ENCODE peak calls at places on chromosomes 7 and 10, in seven cellular contexts. A is mammary epithelial cell, H is psoas muscle, K is GM23248, U is adrenal gland, X is A549, F is spleen. T is an unnamed sample. For H3K4me1, the result is how much of the 10 kb centered on the place peaks cover.

GRCh38 chr7:151992375-151992774 is 33.1 kb upstream of the GALNT11 start:
- DNase-seq in A (peak), H (peak), K (peak), U (peak), X (peak), F (peak), T (peak)

GRCh38 chr10:930415-931325 is 835 bp downstream of the LARP4B start:
- DNase-seq in A (peak), H (peak), K (peak), U (peak), X (peak), F (peak), T (peak)

GRCh38 chr10:86389441-86390193 is 23.0 kb upstream of the GRID1 start:
- DNase-seq in A (no peak), H (peak), K (peak), U (peak), X (peak), F (no peak), T (no peak)

GRCh38 chr10:26815500-26815899 is 45.3 kb downstream of the ABI1 start:
- DNase-seq in A (no peak), H (no peak), K (no peak), U (no peak), X (no peak), F (no peak), T (no peak)

GRCh38 chr10:77586719-77587423 is 50.7 kb downstream of the KCNMA1 start:
- DNase-seq in A (peak), H (peak), K (peak), U (no peak), X (no peak), F (peak), T (no peak)

GRCh38 chr7:91945476-91945875 is 4.8 kb downstream of the AKAP9 start:
- DNase-seq in A (peak), H (no peak), K (peak), U (peak), X (peak), F (no peak), T (no peak)

GRCh38 chr7:95250591-95250990 is 73.7 kb downstream of the PON1 start:
- DNase-seq in A (no peak), H (no peak), K (no peak), U (no peak), X (no peak), F (no peak), T (no peak)

GRCh38 chr10:118272090-118272775 is 69.9 kb downstream of the FAM204A start:
- DNase-seq in A (no peak), H (no peak), K (peak), U (no peak), X (no peak), F (no peak), T (no peak)

GRCh38 chr10:77680811-77681210 is 43.2 kb upstream of the KCNMA1 start:
- DNase-seq in A (no peak), H (no peak), K (no peak), U (no peak), X (no peak), F (no peak), T (no peak)

GRCh38 chr7:143318661-143319060 is 2.8 kb downstream of the CLCN1 start:
- DNase-seq in A (peak), H (peak), K (peak), U (no peak), X (no peak), F (no peak), T (no peak)

GRCh38 chr7:69932034-69932628 is 333.9 kb downstream of the AUTS2 start:
- DNase-seq in A (no peak), H (no peak), K (peak), U (peak), X (peak), F (no peak), T (no peak)

GRCh38 chr10:84179059-84179710 is 5.6 kb downstream of the GPR15LG start:
- DNase-seq in A (peak), H (no peak), K (peak), U (peak), X (no peak), F (no peak), T (no peak)

DNA sequence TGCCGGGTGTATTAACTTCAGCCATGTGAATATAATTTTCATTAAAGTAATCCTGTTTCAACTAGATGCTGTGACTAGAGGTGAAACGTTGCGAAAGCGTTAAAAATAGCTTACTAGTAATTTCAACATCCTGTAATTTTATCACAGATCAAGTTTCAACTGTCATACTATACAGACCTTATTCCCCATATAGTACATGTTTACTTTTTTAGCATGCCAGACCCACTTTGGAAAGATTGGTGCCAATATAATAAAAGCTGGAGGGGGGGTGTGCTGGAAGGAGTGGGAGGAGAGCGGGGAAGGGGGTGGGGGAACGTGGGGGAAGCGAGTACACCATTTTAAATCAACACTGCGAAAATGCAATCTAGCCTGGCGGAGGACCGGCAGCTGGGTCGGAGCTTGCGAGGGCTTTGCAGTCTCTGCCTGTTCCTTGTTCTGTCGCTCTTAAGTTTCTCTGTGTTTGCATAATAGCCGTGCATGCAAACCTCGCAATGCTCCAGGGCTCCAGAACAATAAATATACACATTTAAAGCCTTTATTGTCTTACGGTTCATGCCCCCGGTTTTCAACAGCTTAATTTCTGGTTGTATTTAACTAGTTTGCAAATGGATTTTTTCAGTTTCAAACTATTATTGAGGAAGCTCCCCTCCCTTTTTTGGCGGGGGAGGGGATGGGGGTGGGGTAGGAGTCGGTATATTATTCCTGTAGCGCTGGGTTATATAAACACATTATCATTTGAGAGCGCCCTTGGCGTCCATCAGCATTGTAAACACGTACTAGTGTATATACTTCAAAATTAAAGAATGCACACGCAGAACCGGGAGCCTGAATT is 1.3 kb upstream of the ARID5B start:
- DNase-seq in A (peak), H (peak), K (peak), U (peak), X (peak), F (peak), T (peak)
- H3K4me1 ChIP-seq in A (under half), H (under half), K (under half), U (under half), X (under half), F (under half), T (under half)

DNA sequence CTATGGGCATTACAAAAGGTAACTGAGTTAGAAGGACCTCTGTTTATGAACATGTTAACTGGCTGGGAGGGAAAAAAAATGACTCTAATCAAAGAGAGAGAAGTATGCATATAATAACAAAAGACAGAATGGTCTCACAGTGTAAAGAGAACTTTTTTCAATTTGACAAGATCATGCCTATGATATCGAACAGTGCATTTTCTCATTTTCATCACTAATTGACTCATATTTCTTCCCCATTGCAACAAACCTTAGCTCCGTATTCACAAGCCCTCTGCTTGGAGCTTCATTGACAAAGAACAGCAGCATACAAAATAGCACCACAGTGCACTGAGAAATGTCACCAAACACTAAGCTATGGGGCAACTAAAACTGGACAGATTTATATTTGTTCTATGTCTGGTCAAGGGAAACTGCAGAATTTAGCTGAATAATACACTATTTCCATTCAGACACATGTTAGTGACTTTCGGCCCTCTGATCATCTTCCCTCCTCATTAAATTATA is 45.5 kb downstream of the SMURF1 start:
- DNase-seq in A (no peak), H (no peak), K (peak), U (no peak), X (no peak), F (no peak), T (no peak)
- H3K4me3 ChIP-seq in A (no peak), H (no peak), K (peak), U (no peak), X (peak), F (no peak), T (no peak)

DNA sequence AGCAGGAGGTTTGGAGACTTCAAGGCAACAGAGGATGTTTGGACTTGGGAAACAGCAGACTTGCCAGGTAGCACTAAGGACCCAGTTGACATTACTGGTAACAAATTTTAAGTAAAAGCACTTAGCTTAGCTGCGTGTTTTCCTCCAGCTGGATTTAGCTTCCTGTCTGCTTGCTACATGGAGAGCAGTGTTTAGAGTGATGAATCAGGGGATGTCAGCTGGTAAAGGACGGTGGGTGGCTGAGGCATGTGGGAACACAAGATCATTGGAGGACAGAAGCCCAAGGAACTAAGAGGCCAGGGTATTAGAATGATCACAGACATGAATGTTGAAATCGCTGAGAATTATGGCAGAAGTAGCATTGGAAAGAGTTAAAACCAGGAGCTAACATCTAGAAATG is 34.2 kb downstream of the CALD1 start:
- DNase-seq in A (no peak), H (no peak), K (peak), U (no peak), X (no peak), F (no peak), T (no peak)
- H3K27ac ChIP-seq in A (no peak), H (no peak), K (peak), U (no peak), X (no peak), F (peak), T (peak)

GRCh38 chr10:130993612-130994011 is 317.9 kb downstream of the TCERG1L start:
- DNase-seq in A (no peak), H (no peak), K (no peak), U (no peak), X (no peak), F (no peak), T (no peak)
- H3K4me1 ChIP-seq in A (under half), H (under half), K (under half), U (under half), X (under half), F (under half), T (under half)